ENCODE peak calls at places on chromosomes 4 and X, in seven cellular contexts. Q is stomach, F is SK-N-SH, Z is spleen, C is A549, D is heart left ventricle, W is transverse colon. K is an unnamed sample.
A peak's percentile ranks its signal among the peaks of the same experiment; 100 is the strongest.

GRCh38 chr4:78951862-78952472 is 12.7 kb upstream of the PAQR3 start:
- DNase-seq in Q (no peak), F (peak; percentile 30), Z (no peak), C (peak; percentile 40), D (no peak), W (no peak), K (no peak)

GRCh38 chrX:119427795-119428185 is 28.7 kb downstream of the SLC25A43 start:
- DNase-seq in Q (no peak), F (no peak), Z (no peak), C (no peak), D (no peak), W (no peak), K (no peak)

GRCh38 chr4:147640331-147640730 is 23.1 kb downstream of the TMEM184C start:
- DNase-seq in Q (no peak), F (no peak), Z (no peak), C (no peak), D (no peak), W (no peak), K (no peak)

GRCh38 chr4:17597517-17597916 is 16.9 kb upstream of the MED28 start:
- DNase-seq in Q (no peak), F (peak; percentile 21), Z (no peak), C (peak; percentile 34), D (no peak), W (no peak), K (peak; percentile 50)

GRCh38 chr4:173191623-173192041 is 23.0 kb downstream of the GALNT7 start:
- DNase-seq in Q (no peak), F (no peak), Z (no peak), C (peak; percentile 18), D (no peak), W (no peak), K (no peak)

GRCh38 chrX:9859711-9860555 is 73.7 kb downstream of the SHROOM2 start:
- DNase-seq in Q (no peak), F (no peak), Z (no peak), C (no peak), D (no peak), W (no peak), K (no peak)

GRCh38 chr4:149708513-149709175 is 107.0 kb downstream of the IQCM start:
- DNase-seq in Q (no peak), F (no peak), Z (no peak), C (no peak), D (no peak), W (no peak), K (no peak)

GRCh38 chr4:26279446-26279845 is 41.4 kb upstream of the RBPJ start:
- DNase-seq in Q (no peak), F (no peak), Z (no peak), C (no peak), D (no peak), W (no peak), K (no peak)

GRCh38 chrX:154030266-154030665 is 10.6 kb upstream of the IRAK1 start:
- DNase-seq in Q (no peak), F (no peak), Z (no peak), C (no peak), D (no peak), W (no peak), K (no peak)

GRCh38 chr4:128338634-128339355 is 51.2 kb upstream of the PGRMC2 start:
- DNase-seq in Q (no peak), F (no peak), Z (no peak), C (peak; percentile 31), D (no peak), W (no peak), K (no peak)

GRCh38 chr4:172011196-172011595 is 198.0 kb downstream of the GALNTL6 start:
- DNase-seq in Q (no peak), F (no peak), Z (no peak), C (no peak), D (no peak), W (no peak), K (no peak)

GRCh38 chr4:8858925-8859210 is 12.8 kb downstream of the HMX1 start:
- DNase-seq in Q (no peak), F (no peak), Z (no peak), C (no peak), D (peak; percentile 10), W (no peak), K (no peak)

GRCh38 chrX:112846114-112846513 is 5.5 kb upstream of the AMOT start:
- DNase-seq in Q (no peak), F (no peak), Z (no peak), C (no peak), D (peak; percentile 22), W (peak; percentile 16), K (peak; percentile 36)

GRCh38 chr4:87465739-87466366 is 43.5 kb downstream of the NUDT9 start:
- DNase-seq in Q (no peak), F (peak; percentile 41), Z (no peak), C (peak; percentile 54), D (no peak), W (no peak), K (peak; percentile 55)

GRCh38 chrX:76428243-76429130 is 977 bp downstream of the MAGEE1 start:
- DNase-seq in Q (peak; percentile 25), F (peak; percentile 4), Z (peak; percentile 90), C (no peak), D (peak; percentile 24), W (peak; percentile 14), K (peak; percentile 33)

GRCh38 chrX:52979993-52980392 is 21.7 kb upstream of the FAM156A start:
- DNase-seq in Q (no peak), F (no peak), Z (no peak), C (no peak), D (no peak), W (no peak), K (no peak)

GRCh38 chrX:128781506-128781905 is 729.3 kb upstream of the ACTRT1 start:
- DNase-seq in Q (peak; percentile 40), F (peak; percentile 49), Z (no peak), C (peak; percentile 44), D (no peak), W (peak; percentile 48), K (no peak)

GRCh38 chr4:81326581-81326980 is 111.6 kb upstream of the PRKG2 start:
- DNase-seq in Q (no peak), F (no peak), Z (no peak), C (no peak), D (no peak), W (no peak), K (no peak)

GRCh38 chr4:165152527-165152926 is 39.9 kb upstream of the TMEM192 start:
- DNase-seq in Q (no peak), F (no peak), Z (no peak), C (no peak), D (no peak), W (no peak), K (no peak)

GRCh38 chr4:81211956-81212355 is 3.1 kb downstream of the PRKG2 start:
- DNase-seq in Q (no peak), F (no peak), Z (no peak), C (no peak), D (no peak), W (no peak), K (no peak)

GRCh38 chr4:128286474-128287158 is 997 bp downstream of the PGRMC2 start:
- DNase-seq in Q (no peak), F (peak; percentile 29), Z (no peak), C (peak; percentile 53), D (no peak), W (no peak), K (peak; percentile 61)

GRCh38 chr4:30720021-30720655 is at the start of gene PCDH7:
- DNase-seq in Q (peak; percentile 37), F (peak; percentile 46), Z (no peak), C (peak; percentile 21), D (peak; percentile 39), W (peak; percentile 14), K (peak; percentile 19)

GRCh38 chr4:139672732-139673131 is 7.1 kb downstream of the MGST2 start:
- DNase-seq in Q (no peak), F (no peak), Z (no peak), C (no peak), D (no peak), W (no peak), K (no peak)
- H3K4me1 ChIP-seq in Q (peaks cover 3% of the 10 kb centered on the region), F (no peaks in the 10 kb centered on the region), Z (no peaks in the 10 kb centered on the region), C (no peaks in the 10 kb centered on the region), D (peaks cover 34% of the 10 kb centered on the region), W (peaks cover 10% of the 10 kb centered on the region), K (peaks cover 5% of the 10 kb centered on the region)

GRCh38 chrX:57595381-57595811 is 3.6 kb downstream of the ZXDB start:
- DNase-seq in Q (no peak), F (no peak), Z (no peak), C (peak; percentile 28), D (no peak), W (no peak), K (no peak)

DNA sequence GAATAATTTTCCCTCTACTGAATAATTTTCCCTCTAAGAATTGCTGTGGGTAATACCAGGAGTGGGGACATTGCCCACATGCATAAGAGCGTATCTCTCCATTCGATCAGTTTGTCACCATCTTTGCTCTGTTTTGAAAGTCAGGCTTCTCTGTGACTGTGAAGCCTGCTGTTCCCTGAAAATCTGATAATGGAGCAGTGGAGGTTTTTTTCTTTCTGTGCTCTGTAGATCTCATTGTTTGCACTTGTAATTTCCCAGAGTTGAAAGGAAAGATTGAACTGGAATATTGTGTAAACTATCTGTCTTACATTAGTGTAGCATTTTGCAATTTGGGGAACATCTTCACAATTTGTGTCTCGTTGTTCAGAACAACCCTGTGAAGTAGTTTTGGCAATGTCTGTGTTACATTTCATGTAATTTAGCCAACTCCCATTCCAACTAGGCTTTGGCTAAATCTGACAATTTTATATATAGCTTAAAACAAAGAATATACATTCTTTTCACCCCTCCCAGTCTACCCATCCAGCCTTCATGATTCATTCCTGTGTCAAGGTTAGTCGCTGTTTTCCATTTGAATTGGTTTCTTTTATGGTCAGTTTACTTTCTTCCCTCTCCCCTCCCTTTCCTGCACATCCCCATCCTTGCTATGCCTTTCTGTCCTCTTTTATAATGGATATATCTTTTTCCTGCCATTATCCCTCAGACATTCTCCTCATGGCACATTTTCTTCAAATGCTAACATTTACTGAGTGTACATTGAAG is 4.5 kb downstream of the ZXDB start:
- DNase-seq in Q (no peak), F (peak; percentile 40), Z (no peak), C (no peak), D (no peak), W (no peak), K (no peak)
- TF ChIP-seq CTCF in Q (no peak), F (no peak), Z (no peak), C (no peak), D (no peak), W (no peak), K (no peak)

DNA sequence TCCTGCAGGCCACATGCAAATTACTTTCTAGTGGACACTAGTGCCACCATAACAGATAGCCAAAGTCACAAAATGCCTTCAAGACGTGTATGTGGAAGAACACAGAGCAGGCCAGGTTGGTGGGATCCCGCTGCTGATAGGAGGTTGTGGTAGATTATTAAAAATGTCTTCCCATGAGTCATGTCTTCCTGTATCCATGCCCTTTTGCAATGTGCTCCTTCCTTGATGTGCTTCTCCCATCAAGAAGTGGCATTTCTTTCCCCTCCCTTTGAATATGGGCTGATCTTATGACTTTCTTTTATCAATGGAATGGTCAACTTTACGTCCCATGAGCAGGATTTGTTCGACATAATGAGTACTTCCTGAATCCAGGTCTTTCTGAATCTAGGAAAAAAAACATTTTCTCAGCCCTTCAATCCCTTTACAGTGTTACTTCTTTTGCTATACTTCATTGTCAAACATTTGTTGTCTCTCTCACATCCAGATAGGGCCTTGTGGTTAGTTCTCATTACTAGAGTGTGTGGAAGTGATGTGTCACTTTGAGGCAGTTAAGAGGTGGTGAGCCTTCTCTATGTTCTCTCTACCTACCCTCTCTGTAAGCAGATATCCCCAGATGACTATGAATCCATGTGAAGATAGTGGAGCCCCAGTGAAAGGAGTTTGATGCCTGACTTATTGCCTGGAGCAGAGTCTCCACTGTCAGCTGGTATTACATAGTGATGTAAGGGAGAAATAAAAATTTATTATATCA is 519.2 kb upstream of the DIPK2B start:
- DNase-seq in Q (no peak), F (no peak), Z (no peak), C (no peak), D (no peak), W (no peak), K (no peak)
- H3K4me1 ChIP-seq in Q (no peaks in the 10 kb centered on the region), F (peaks cover 28% of the 10 kb centered on the region), Z (no peaks in the 10 kb centered on the region), C (peaks cover 4% of the 10 kb centered on the region), D (no peaks in the 10 kb centered on the region), W (peaks cover 8% of the 10 kb centered on the region), K (no peaks in the 10 kb centered on the region)

GRCh38 chrX:147476008-147476407 is 435.7 kb upstream of the FMR1 start:
- DNase-seq in Q (no peak), F (peak; percentile 1), Z (no peak), C (peak; percentile 10), D (no peak), W (peak; percentile 7), K (no peak)
- TF ChIP-seq CTCF in Q (no peak), F (peak; percentile 39), Z (no peak), C (peak; percentile 6), D (no peak), W (no peak), K (no peak)